ENCODE peak calls at places on chromosome 1, in seven cellular contexts. One of them, this sample, is unnamed. For H3K27me3, the result is how much of the 10 kb centered on the place peaks cover.

GRCh38 chr1:84615785-84616184 is 41.5 kb upstream of the CTBS start:
- DNase-seq in mesenchymal stem cell: no peak
- DNase-seq in H9: no peak
- DNase-seq in neuronal stem cell: no peak
- DNase-seq in H1: no peak
- DNase-seq in trophoblast cell: no peak
- DNase-seq in IMR-90: no peak
- DNase-seq in this sample: no peak

GRCh38 chr1:41728403-41729202 is 190.1 kb downstream of the HIVEP3 start:
- DNase-seq in H1: no peak
- DNase-seq in IMR-90: no peak
- DNase-seq in neuronal stem cell: no peak
- DNase-seq in trophoblast cell: peak
- DNase-seq in mesenchymal stem cell: peak
- DNase-seq in H9: no peak
- DNase-seq in this sample: no peak

GRCh38 chr1:55234016-55234415 is 18.9 kb upstream of the USP24 start:
- DNase-seq in mesenchymal stem cell: no peak
- DNase-seq in IMR-90: peak
- DNase-seq in trophoblast cell: no peak
- DNase-seq in neuronal stem cell: no peak
- DNase-seq in H9: no peak
- DNase-seq in H1: no peak
- DNase-seq in this sample: no peak

GRCh38 chr1:208040714-208041393 is 129.9 kb upstream of the CD34 start:
- DNase-seq in mesenchymal stem cell: no peak
- DNase-seq in H9: no peak
- DNase-seq in H1: no peak
- DNase-seq in IMR-90: no peak
- DNase-seq in trophoblast cell: no peak
- DNase-seq in neuronal stem cell: peak
- DNase-seq in this sample: peak

GRCh38 chr1:245154429-245155185 is at the start of gene KIF26B:
- DNase-seq in mesenchymal stem cell: peak
- DNase-seq in H9: peak
- DNase-seq in neuronal stem cell: peak
- DNase-seq in trophoblast cell: peak
- DNase-seq in IMR-90: peak
- DNase-seq in H1: peak
- DNase-seq in this sample: peak

GRCh38 chr1:9909222-9910046 is 635 bp downstream of the CTNNBIP1 start:
- DNase-seq in neuronal stem cell: no peak
- DNase-seq in IMR-90: no peak
- DNase-seq in mesenchymal stem cell: no peak
- DNase-seq in H9: no peak
- DNase-seq in H1: no peak
- DNase-seq in trophoblast cell: no peak
- DNase-seq in this sample: peak

GRCh38 chr1:55519937-55520683 is 304.9 kb upstream of the USP24 start:
- DNase-seq in mesenchymal stem cell: peak
- DNase-seq in IMR-90: peak
- DNase-seq in trophoblast cell: no peak
- DNase-seq in neuronal stem cell: no peak
- DNase-seq in H9: no peak
- DNase-seq in H1: no peak
- DNase-seq in this sample: no peak

GRCh38 chr1:21703318-21703963 is 34.3 kb upstream of the RAP1GAP start:
- DNase-seq in H1: no peak
- DNase-seq in H9: no peak
- DNase-seq in mesenchymal stem cell: peak
- DNase-seq in neuronal stem cell: no peak
- DNase-seq in IMR-90: peak
- DNase-seq in trophoblast cell: no peak
- DNase-seq in this sample: peak

GRCh38 chr1:219657186-219657585 is 44.3 kb upstream of the ZC3H11B start:
- DNase-seq in trophoblast cell: no peak
- DNase-seq in IMR-90: no peak
- DNase-seq in neuronal stem cell: no peak
- DNase-seq in mesenchymal stem cell: no peak
- DNase-seq in H1: no peak
- DNase-seq in H9: no peak
- DNase-seq in this sample: no peak

GRCh38 chr1:83999316-83999819 is 436 bp upstream of the TTLL7 start:
- DNase-seq in neuronal stem cell: no peak
- DNase-seq in H9: peak
- DNase-seq in mesenchymal stem cell: peak
- DNase-seq in H1: no peak
- DNase-seq in IMR-90: peak
- DNase-seq in trophoblast cell: peak
- DNase-seq in this sample: peak

GRCh38 chr1:17919525-17920439 is 164.6 kb downstream of the ACTL8 start:
- DNase-seq in IMR-90: peak
- DNase-seq in trophoblast cell: peak
- DNase-seq in H9: peak
- DNase-seq in neuronal stem cell: peak
- DNase-seq in mesenchymal stem cell: peak
- DNase-seq in H1: peak
- DNase-seq in this sample: peak

GRCh38 chr1:226310123-226310540 is 1.2 kb upstream of the LIN9 start:
- DNase-seq in H9: no peak
- DNase-seq in trophoblast cell: no peak
- DNase-seq in mesenchymal stem cell: no peak
- DNase-seq in H1: no peak
- DNase-seq in neuronal stem cell: no peak
- DNase-seq in IMR-90: no peak
- DNase-seq in this sample: peak

GRCh38 chr1:36380003-36380631 is 5.6 kb downstream of the STK40 start:
- DNase-seq in IMR-90: no peak
- DNase-seq in H1: no peak
- DNase-seq in mesenchymal stem cell: no peak
- DNase-seq in neuronal stem cell: no peak
- DNase-seq in H9: no peak
- DNase-seq in trophoblast cell: no peak
- DNase-seq in this sample: peak

GRCh38 chr1:11068556-11069232 is 8.9 kb upstream of the SRM start:
- DNase-seq in H1: no peak
- DNase-seq in trophoblast cell: no peak
- DNase-seq in neuronal stem cell: no peak
- DNase-seq in mesenchymal stem cell: no peak
- DNase-seq in H9: no peak
- DNase-seq in IMR-90: no peak
- DNase-seq in this sample: no peak
- H4K8ac ChIP-seq in H1: no peak
- H4K8ac ChIP-seq in trophoblast cell: no peak
- H4K8ac ChIP-seq in neuronal stem cell: no peak
- H4K8ac ChIP-seq in mesenchymal stem cell: no peak
- H4K8ac ChIP-seq in H9: no peak
- H4K8ac ChIP-seq in IMR-90: no peak
- H4K8ac ChIP-seq in this sample: no peak

GRCh38 chr1:7106442-7107108 is 321.3 kb downstream of the CAMTA1 start:
- DNase-seq in neuronal stem cell: no peak
- DNase-seq in trophoblast cell: no peak
- DNase-seq in H9: no peak
- DNase-seq in H1: no peak
- DNase-seq in IMR-90: no peak
- DNase-seq in mesenchymal stem cell: no peak
- DNase-seq in this sample: no peak
- H3K27me3 ChIP-seq in neuronal stem cell: under half
- H3K27me3 ChIP-seq in trophoblast cell: under half
- H3K27me3 ChIP-seq in H9: under half
- H3K27me3 ChIP-seq in H1: under half
- H3K27me3 ChIP-seq in IMR-90: under half
- H3K27me3 ChIP-seq in mesenchymal stem cell: under half
- H3K27me3 ChIP-seq in this sample: under half

GRCh38 chr1:212934050-212934449 is 16.3 kb upstream of the VASH2 start:
- DNase-seq in H1: peak
- DNase-seq in IMR-90: no peak
- DNase-seq in mesenchymal stem cell: no peak
- DNase-seq in H9: no peak
- DNase-seq in neuronal stem cell: no peak
- DNase-seq in trophoblast cell: no peak
- DNase-seq in this sample: no peak
- H4K8ac ChIP-seq in H1: no peak
- H4K8ac ChIP-seq in IMR-90: no peak
- H4K8ac ChIP-seq in mesenchymal stem cell: no peak
- H4K8ac ChIP-seq in H9: no peak
- H4K8ac ChIP-seq in neuronal stem cell: no peak
- H4K8ac ChIP-seq in trophoblast cell: no peak
- H4K8ac ChIP-seq in this sample: no peak

GRCh38 chr1:936865-937264 is 13.1 kb downstream of the SAMD11 start:
- DNase-seq in H9: no peak
- DNase-seq in neuronal stem cell: no peak
- DNase-seq in trophoblast cell: no peak
- DNase-seq in H1: no peak
- DNase-seq in mesenchymal stem cell: no peak
- DNase-seq in IMR-90: no peak
- DNase-seq in this sample: no peak
- H3K27me3 ChIP-seq in H9: half or more
- H3K27me3 ChIP-seq in neuronal stem cell: under half
- H3K27me3 ChIP-seq in trophoblast cell: under half
- H3K27me3 ChIP-seq in H1: half or more
- H3K27me3 ChIP-seq in mesenchymal stem cell: under half
- H3K27me3 ChIP-seq in IMR-90: under half
- H3K27me3 ChIP-seq in this sample: under half

DNA sequence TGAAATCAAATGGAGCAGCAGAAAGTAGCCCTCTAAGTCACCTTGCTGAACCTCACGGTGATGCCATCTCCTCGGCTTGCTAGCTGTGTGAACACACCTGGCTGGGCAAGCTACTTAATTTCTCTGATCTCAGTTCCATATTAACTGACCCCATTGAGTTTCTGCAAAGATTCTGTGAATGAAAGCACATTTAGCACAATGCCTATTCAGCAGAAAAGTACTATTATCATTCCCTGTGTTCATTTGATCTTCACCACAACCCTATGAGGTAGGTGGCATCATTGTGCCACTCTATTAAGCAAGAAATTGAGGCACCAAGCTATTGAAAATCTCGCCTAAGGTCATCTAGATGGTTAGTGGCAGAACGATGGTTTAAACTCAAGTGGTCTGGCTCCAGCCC is 130.1 kb upstream of the HOOK1 start:
- DNase-seq in IMR-90: no peak
- DNase-seq in neuronal stem cell: no peak
- DNase-seq in trophoblast cell: no peak
- DNase-seq in H9: no peak
- DNase-seq in H1: no peak
- DNase-seq in mesenchymal stem cell: no peak
- DNase-seq in this sample: no peak
- H4K8ac ChIP-seq in IMR-90: no peak
- H4K8ac ChIP-seq in neuronal stem cell: no peak
- H4K8ac ChIP-seq in trophoblast cell: no peak
- H4K8ac ChIP-seq in H9: no peak
- H4K8ac ChIP-seq in H1: no peak
- H4K8ac ChIP-seq in mesenchymal stem cell: no peak
- H4K8ac ChIP-seq in this sample: no peak

DNA sequence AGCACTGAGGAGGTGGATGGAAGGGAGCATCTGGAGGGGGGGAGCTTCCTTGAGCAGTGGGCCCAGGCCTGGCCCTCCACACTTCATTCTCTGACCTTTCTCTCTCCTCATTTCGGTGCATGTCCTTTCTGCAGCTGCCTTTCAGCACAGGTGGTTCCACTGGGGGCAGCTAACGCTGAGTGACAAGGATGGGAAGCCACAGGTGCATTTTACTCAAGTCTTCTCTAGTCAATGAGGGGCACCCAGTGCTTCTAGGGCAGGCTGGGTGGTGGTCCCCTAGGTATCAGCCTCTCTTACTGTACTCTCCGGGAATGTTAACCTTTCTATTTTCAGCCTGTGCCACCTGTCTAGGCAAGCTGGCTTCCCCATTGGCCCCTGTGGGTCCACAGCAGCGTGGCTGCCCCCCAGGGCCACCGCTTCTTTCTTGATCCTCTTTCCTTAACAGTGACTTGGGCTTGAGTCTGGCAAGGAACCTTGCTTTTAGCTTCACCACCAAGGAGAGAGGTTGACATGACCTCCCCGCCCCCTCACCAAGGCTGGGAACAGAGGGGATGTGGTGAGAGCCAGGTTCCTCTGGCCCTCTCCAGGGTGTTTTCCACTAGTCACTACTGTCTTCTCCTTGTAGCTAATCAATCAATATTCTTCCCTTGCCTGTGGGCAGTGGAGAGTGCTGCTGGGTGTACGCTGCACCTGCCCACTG is 43.2 kb downstream of the YARS1 start:
- DNase-seq in neuronal stem cell: no peak
- DNase-seq in H1: peak
- DNase-seq in mesenchymal stem cell: no peak
- DNase-seq in trophoblast cell: no peak
- DNase-seq in H9: no peak
- DNase-seq in IMR-90: no peak
- DNase-seq in this sample: peak
- H3K27me3 ChIP-seq in neuronal stem cell: under half
- H3K27me3 ChIP-seq in H1: under half
- H3K27me3 ChIP-seq in mesenchymal stem cell: under half
- H3K27me3 ChIP-seq in trophoblast cell: under half
- H3K27me3 ChIP-seq in H9: under half
- H3K27me3 ChIP-seq in IMR-90: under half
- H3K27me3 ChIP-seq in this sample: under half

DNA sequence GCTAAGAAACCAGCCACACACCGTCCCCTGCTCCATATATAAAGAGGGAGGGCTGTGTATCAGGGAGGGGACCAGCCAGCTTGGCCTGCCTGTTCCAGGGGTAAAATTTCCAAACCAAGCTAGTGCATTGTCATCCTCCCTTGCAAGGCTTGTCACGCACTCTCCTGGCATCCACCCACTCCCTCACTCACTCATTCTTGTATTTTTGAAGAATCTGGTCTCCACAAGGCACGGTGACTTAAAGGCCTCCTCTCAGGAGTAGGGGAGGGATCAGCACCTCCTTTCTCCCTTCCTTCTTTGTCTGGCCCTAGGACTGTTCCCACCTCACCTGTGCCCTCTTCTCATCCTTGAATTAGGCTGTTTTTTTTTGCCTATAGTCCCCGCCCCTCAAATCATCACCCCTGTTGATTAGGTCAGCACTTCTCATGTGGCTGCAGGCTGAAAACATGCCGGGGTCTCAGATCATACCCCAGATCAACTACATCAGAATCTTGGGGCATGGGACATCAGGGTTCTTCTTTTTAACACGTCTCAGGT is 5.0 kb downstream of the ABCA4 start:
- DNase-seq in neuronal stem cell: no peak
- DNase-seq in H1: no peak
- DNase-seq in mesenchymal stem cell: no peak
- DNase-seq in trophoblast cell: peak
- DNase-seq in H9: no peak
- DNase-seq in IMR-90: peak
- DNase-seq in this sample: no peak
- H4K8ac ChIP-seq in neuronal stem cell: no peak
- H4K8ac ChIP-seq in H1: no peak
- H4K8ac ChIP-seq in mesenchymal stem cell: no peak
- H4K8ac ChIP-seq in trophoblast cell: peak
- H4K8ac ChIP-seq in H9: no peak
- H4K8ac ChIP-seq in IMR-90: no peak
- H4K8ac ChIP-seq in this sample: no peak